ENCODE peak calls at places on chromosomes 13 and 19, in six cellular contexts. One of them, this sample, is unnamed.

GRCh38 chr19:2613507-2614295 is 88.8 kb downstream of the GNG7 start:
- DNase-seq in transverse colon: peak
- DNase-seq in NB4: peak
- DNase-seq in IMR-90: peak
- DNase-seq in neural progenitor cell: peak
- DNase-seq in ovary: peak
- DNase-seq in this sample: no peak

GRCh38 chr19:55540619-55541018 is 3.7 kb upstream of the SBK2 start:
- DNase-seq in IMR-90: no peak
- DNase-seq in neural progenitor cell: no peak
- DNase-seq in ovary: no peak
- DNase-seq in transverse colon: no peak
- DNase-seq in NB4: no peak
- DNase-seq in this sample: no peak

GRCh38 chr19:29882719-29883105 is 59.3 kb upstream of the URI1 start:
- DNase-seq in IMR-90: no peak
- DNase-seq in NB4: no peak
- DNase-seq in ovary: no peak
- DNase-seq in transverse colon: no peak
- DNase-seq in neural progenitor cell: no peak
- DNase-seq in this sample: no peak

GRCh38 chr13:75384881-75385707 is 96.9 kb downstream of the TBC1D4 start:
- DNase-seq in ovary: no peak
- DNase-seq in IMR-90: no peak
- DNase-seq in transverse colon: no peak
- DNase-seq in NB4: peak
- DNase-seq in neural progenitor cell: no peak
- DNase-seq in this sample: no peak

GRCh38 chr19:29810504-29810871 is 1.3 kb upstream of the CCNE1 start:
- DNase-seq in NB4: peak
- DNase-seq in neural progenitor cell: no peak
- DNase-seq in transverse colon: peak
- DNase-seq in IMR-90: peak
- DNase-seq in ovary: peak
- DNase-seq in this sample: no peak

GRCh38 chr13:28805193-28805819 is 14.8 kb upstream of the MTUS2 start:
- DNase-seq in ovary: no peak
- DNase-seq in NB4: peak
- DNase-seq in IMR-90: no peak
- DNase-seq in neural progenitor cell: peak
- DNase-seq in transverse colon: no peak
- DNase-seq in this sample: no peak

GRCh38 chr19:2051771-2052704 is 994 bp upstream of the MKNK2 start:
- DNase-seq in ovary: peak
- DNase-seq in neural progenitor cell: no peak
- DNase-seq in NB4: no peak
- DNase-seq in IMR-90: no peak
- DNase-seq in transverse colon: peak
- DNase-seq in this sample: no peak

GRCh38 chr19:56314018-56314583 is 538 bp downstream of the ZSCAN5A start:
- DNase-seq in NB4: no peak
- DNase-seq in IMR-90: peak
- DNase-seq in ovary: no peak
- DNase-seq in transverse colon: no peak
- DNase-seq in neural progenitor cell: no peak
- DNase-seq in this sample: no peak

GRCh38 chr13:100301418-100301817 is 212.5 kb downstream of the PCCA start:
- DNase-seq in ovary: no peak
- DNase-seq in NB4: no peak
- DNase-seq in transverse colon: no peak
- DNase-seq in neural progenitor cell: no peak
- DNase-seq in IMR-90: no peak
- DNase-seq in this sample: no peak

GRCh38 chr19:35088514-35088913 is 27.1 kb upstream of the FXYD3 start:
- DNase-seq in IMR-90: peak
- DNase-seq in NB4: peak
- DNase-seq in ovary: no peak
- DNase-seq in transverse colon: no peak
- DNase-seq in neural progenitor cell: no peak
- DNase-seq in this sample: peak

GRCh38 chr19:49356382-49356781 is 5.8 kb downstream of the TEAD2 start:
- DNase-seq in ovary: no peak
- DNase-seq in NB4: no peak
- DNase-seq in IMR-90: no peak
- DNase-seq in neural progenitor cell: no peak
- DNase-seq in transverse colon: no peak
- DNase-seq in this sample: no peak

GRCh38 chr13:74443623-74444022 is 309.4 kb upstream of the KLF12 start:
- DNase-seq in transverse colon: no peak
- DNase-seq in NB4: no peak
- DNase-seq in IMR-90: peak
- DNase-seq in ovary: no peak
- DNase-seq in neural progenitor cell: no peak
- DNase-seq in this sample: peak

GRCh38 chr13:49436890-49437289 is 7.0 kb downstream of the CAB39L start:
- DNase-seq in transverse colon: no peak
- DNase-seq in IMR-90: peak
- DNase-seq in ovary: peak
- DNase-seq in NB4: no peak
- DNase-seq in neural progenitor cell: no peak
- DNase-seq in this sample: no peak

GRCh38 chr13:43514326-43514725 is 272.4 kb downstream of the ENOX1 start:
- DNase-seq in NB4: no peak
- DNase-seq in IMR-90: no peak
- DNase-seq in neural progenitor cell: no peak
- DNase-seq in transverse colon: no peak
- DNase-seq in ovary: no peak
- DNase-seq in this sample: no peak

GRCh38 chr13:61110804-61111203 is 304.8 kb downstream of the PCDH20 start:
- DNase-seq in IMR-90: no peak
- DNase-seq in ovary: no peak
- DNase-seq in neural progenitor cell: no peak
- DNase-seq in NB4: no peak
- DNase-seq in transverse colon: no peak
- DNase-seq in this sample: no peak

GRCh38 chr19:4389511-4390016 is 10.8 kb downstream of the SH3GL1 start:
- DNase-seq in NB4: no peak
- DNase-seq in ovary: no peak
- DNase-seq in IMR-90: no peak
- DNase-seq in neural progenitor cell: no peak
- DNase-seq in transverse colon: no peak
- DNase-seq in this sample: no peak

GRCh38 chr13:72341904-72342303 is 385.5 kb downstream of the MZT1 start:
- DNase-seq in neural progenitor cell: peak
- DNase-seq in NB4: peak
- DNase-seq in IMR-90: no peak
- DNase-seq in ovary: no peak
- DNase-seq in transverse colon: no peak
- DNase-seq in this sample: no peak

GRCh38 chr19:4803736-4804695 is 12.5 kb downstream of the FEM1A start:
- DNase-seq in NB4: peak
- DNase-seq in neural progenitor cell: peak
- DNase-seq in transverse colon: peak
- DNase-seq in ovary: peak
- DNase-seq in IMR-90: peak
- DNase-seq in this sample: no peak

GRCh38 chr13:78121459-78122348 is 203.1 kb upstream of the EDNRB start:
- DNase-seq in NB4: peak
- DNase-seq in ovary: no peak
- DNase-seq in IMR-90: peak
- DNase-seq in transverse colon: peak
- DNase-seq in neural progenitor cell: peak
- DNase-seq in this sample: no peak

GRCh38 chr19:44673510-44673909 is 2.2 kb downstream of the CEACAM19 start:
- DNase-seq in NB4: no peak
- DNase-seq in transverse colon: no peak
- DNase-seq in ovary: no peak
- DNase-seq in IMR-90: no peak
- DNase-seq in neural progenitor cell: no peak
- DNase-seq in this sample: no peak
- TF ChIP-seq CTCF in NB4: no peak
- TF ChIP-seq CTCF in transverse colon: no peak
- TF ChIP-seq CTCF in ovary: no peak
- TF ChIP-seq CTCF in IMR-90: no peak
- TF ChIP-seq CTCF in neural progenitor cell: no peak
- TF ChIP-seq CTCF in this sample: no peak

DNA sequence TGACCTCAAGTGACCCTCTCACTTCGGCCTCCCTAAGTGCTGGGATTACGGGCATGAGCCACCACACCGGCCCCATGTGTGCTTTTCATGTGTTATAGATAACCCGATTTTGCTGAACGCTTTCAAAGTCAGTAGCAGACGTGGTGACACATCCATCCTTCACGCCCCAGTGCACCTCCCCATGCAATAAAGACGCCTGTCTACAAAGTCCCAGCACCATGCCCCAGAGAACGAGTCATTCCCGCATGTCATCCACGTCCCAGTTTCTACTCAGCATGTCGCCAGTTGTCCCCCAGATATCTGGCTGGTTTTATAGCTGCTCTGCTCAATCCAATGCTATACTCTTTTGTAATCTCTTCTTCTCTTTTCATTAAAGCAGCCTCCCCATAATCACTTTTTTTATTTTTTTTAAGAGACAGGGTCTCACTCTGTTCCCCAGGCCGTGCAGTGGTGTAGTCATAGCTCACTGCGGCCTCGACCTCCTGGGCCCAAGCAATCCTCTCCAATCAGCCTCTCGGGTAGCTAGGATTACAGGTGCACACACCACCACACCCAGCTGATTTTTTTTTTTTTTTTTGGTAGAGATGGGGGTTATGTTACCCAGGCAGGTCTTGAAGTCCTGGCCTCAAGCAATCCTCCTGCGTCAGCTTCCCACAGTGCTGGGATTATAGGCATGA is 42.5 kb downstream of the DNM2 start:
- DNase-seq in IMR-90: no peak
- DNase-seq in neural progenitor cell: no peak
- DNase-seq in transverse colon: peak
- DNase-seq in NB4: peak
- DNase-seq in ovary: no peak
- DNase-seq in this sample: no peak
- H3K4me3 ChIP-seq in IMR-90: no peak
- H3K4me3 ChIP-seq in neural progenitor cell: no peak
- H3K4me3 ChIP-seq in transverse colon: no peak
- H3K4me3 ChIP-seq in NB4: peak
- H3K4me3 ChIP-seq in ovary: no peak
- H3K4me3 ChIP-seq in this sample: no peak

DNA sequence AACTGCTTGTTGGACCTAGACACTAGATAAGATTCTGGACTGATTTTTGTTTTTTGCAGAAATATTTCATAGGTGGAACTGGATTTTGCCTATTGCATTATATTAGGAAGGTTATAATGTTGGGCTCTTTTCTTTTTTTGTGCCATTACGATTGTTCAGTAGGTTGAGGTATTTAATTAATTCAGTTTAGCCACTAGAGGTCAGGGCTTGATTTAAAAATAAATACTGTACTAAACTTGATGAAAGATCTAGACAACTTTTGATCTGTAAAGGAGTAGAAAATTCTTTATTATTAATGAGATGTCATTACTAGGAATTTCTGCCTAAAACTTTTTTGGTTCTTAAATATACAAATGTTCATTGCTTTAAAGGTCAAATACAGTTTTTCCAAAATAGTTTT is 15.2 kb upstream of the SUPT20H start:
- DNase-seq in IMR-90: peak
- DNase-seq in ovary: no peak
- DNase-seq in neural progenitor cell: peak
- DNase-seq in transverse colon: no peak
- DNase-seq in NB4: peak
- DNase-seq in this sample: peak
- TF ChIP-seq CTCF in IMR-90: peak
- TF ChIP-seq CTCF in ovary: no peak
- TF ChIP-seq CTCF in neural progenitor cell: peak
- TF ChIP-seq CTCF in transverse colon: peak
- TF ChIP-seq CTCF in NB4: no peak
- TF ChIP-seq CTCF in this sample: peak

GRCh38 chr19:53980553-53981407 is 10.7 kb upstream of the CACNG6 start:
- DNase-seq in NB4: no peak
- DNase-seq in ovary: no peak
- DNase-seq in neural progenitor cell: peak
- DNase-seq in IMR-90: peak
- DNase-seq in transverse colon: no peak
- DNase-seq in this sample: no peak
- H3K4me3 ChIP-seq in NB4: no peak
- H3K4me3 ChIP-seq in ovary: no peak
- H3K4me3 ChIP-seq in neural progenitor cell: peak
- H3K4me3 ChIP-seq in IMR-90: peak
- H3K4me3 ChIP-seq in transverse colon: no peak
- H3K4me3 ChIP-seq in this sample: peak

DNA sequence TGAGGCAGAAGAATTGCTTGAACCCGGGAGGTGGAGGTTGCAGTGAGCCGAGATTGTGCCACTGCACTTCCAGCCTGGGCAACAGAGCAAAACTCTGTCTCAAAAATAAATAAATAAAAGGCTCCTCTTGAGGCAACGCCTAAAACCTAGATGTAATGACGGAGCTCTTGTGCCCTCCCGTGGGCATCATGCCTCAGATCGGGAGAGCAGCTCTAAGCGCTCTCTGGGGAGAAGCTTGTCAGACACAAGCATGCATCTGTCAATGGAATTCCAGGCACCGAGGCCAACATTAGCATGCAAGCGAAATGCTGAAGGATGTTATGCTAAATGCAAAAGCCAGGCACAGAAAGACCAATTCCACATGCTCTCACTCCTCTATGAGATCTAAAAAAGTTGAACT is 45.6 kb upstream of the MRI1 start:
- DNase-seq in transverse colon: peak
- DNase-seq in neural progenitor cell: peak
- DNase-seq in ovary: no peak
- DNase-seq in IMR-90: peak
- DNase-seq in NB4: peak
- DNase-seq in this sample: no peak
- TF ChIP-seq CTCF in transverse colon: peak
- TF ChIP-seq CTCF in neural progenitor cell: peak
- TF ChIP-seq CTCF in ovary: no peak
- TF ChIP-seq CTCF in IMR-90: peak
- TF ChIP-seq CTCF in NB4: no peak
- TF ChIP-seq CTCF in this sample: peak

GRCh38 chr13:40351537-40352384 is 314.7 kb downstream of the FOXO1 start:
- DNase-seq in ovary: no peak
- DNase-seq in NB4: no peak
- DNase-seq in transverse colon: no peak
- DNase-seq in neural progenitor cell: no peak
- DNase-seq in IMR-90: no peak
- DNase-seq in this sample: no peak
- H3K4me3 ChIP-seq in ovary: no peak
- H3K4me3 ChIP-seq in NB4: no peak
- H3K4me3 ChIP-seq in transverse colon: no peak
- H3K4me3 ChIP-seq in neural progenitor cell: no peak
- H3K4me3 ChIP-seq in IMR-90: no peak
- H3K4me3 ChIP-seq in this sample: no peak

This sample was measured in BJ.